ENCODE peak calls at places on chromosomes 1 and 21, in five cellular contexts. F is PC-9, V is uterus, E is heart left ventricle, D is Karpas-422. Y is an unnamed sample. For H3K9me3, the result is how much of the 10 kb centered on the place peaks cover.

GRCh38 chr1:164611754-164612642 is 53.0 kb downstream of the PBX1 start:
- DNase-seq in E (no peak), D (no peak), F (peak), V (no peak), Y (no peak)

GRCh38 chr21:30256100-30256499 is 26.6 kb downstream of the KRTAP24-1 start:
- DNase-seq in E (no peak), V (no peak), F (peak), D (no peak), Y (no peak)

GRCh38 chr1:118945460-118945859 is 42.7 kb downstream of the TBX15 start:
- DNase-seq in F (no peak), V (no peak), E (no peak), D (no peak), Y (no peak)

GRCh38 chr1:161817155-161817730 is 51.1 kb downstream of the ATF6 start:
- DNase-seq in V (no peak), D (no peak), F (no peak), E (no peak), Y (no peak)

GRCh38 chr1:112703706-112704105 is 3.2 kb downstream of the RHOC start:
- DNase-seq in V (no peak), F (no peak), D (no peak), E (no peak), Y (no peak)

GRCh38 chr1:25487628-25488027 is 55.8 kb upstream of the LDLRAP1 start:
- DNase-seq in E (no peak), D (peak), F (no peak), V (no peak), Y (no peak)

GRCh38 chr1:81478217-81478616 is 322.5 kb upstream of the ADGRL2 start:
- DNase-seq in V (no peak), F (no peak), E (peak), D (no peak), Y (no peak)

GRCh38 chr1:27058976-27059688 is 46.5 kb upstream of the TENT5B start:
- DNase-seq in V (no peak), F (no peak), E (no peak), D (no peak), Y (no peak)

GRCh38 chr1:234760303-234760723 is 150.3 kb upstream of the IRF2BP2 start:
- DNase-seq in F (no peak), E (no peak), V (no peak), D (no peak), Y (no peak)

GRCh38 chr1:181655756-181656155 is 172.4 kb downstream of the CACNA1E start:
- DNase-seq in D (no peak), E (no peak), F (no peak), V (no peak), Y (no peak)

GRCh38 chr1:61254629-61255323 is 172.4 kb downstream of the NFIA start:
- DNase-seq in E (peak), D (no peak), F (no peak), V (no peak), Y (no peak)

GRCh38 chr1:156499194-156499702 is 1.3 kb downstream of the MEF2D start:
- DNase-seq in D (peak), E (no peak), V (no peak), F (peak), Y (peak)
- H3K27ac ChIP-seq in D (peak), E (peak), V (peak), F (no peak), Y (peak)

DNA sequence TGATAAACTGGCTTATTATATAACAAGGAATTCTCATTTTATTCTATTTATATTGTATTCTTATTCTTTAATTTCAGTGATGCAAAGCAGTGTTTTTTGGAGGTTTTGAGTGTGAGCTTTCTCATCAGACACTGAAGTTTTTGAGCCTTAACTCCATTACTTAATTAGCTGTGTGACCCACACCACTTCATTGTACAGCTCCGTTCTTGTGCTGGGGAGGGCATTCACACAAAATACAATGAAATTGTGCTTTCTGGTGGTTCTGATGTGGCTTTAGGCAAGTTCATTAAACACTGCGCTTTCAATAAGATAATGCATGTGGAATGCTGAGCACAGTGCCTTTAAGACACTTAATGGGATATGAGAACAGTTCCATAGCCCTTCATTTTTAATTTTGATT is 102.7 kb upstream of the TPTE start:
- DNase-seq in D (peak), E (no peak), V (no peak), F (no peak), Y (no peak)
- H3K9me3 ChIP-seq in D (under half), E (under half), V (under half), F (under half), Y (half or more)

DNA sequence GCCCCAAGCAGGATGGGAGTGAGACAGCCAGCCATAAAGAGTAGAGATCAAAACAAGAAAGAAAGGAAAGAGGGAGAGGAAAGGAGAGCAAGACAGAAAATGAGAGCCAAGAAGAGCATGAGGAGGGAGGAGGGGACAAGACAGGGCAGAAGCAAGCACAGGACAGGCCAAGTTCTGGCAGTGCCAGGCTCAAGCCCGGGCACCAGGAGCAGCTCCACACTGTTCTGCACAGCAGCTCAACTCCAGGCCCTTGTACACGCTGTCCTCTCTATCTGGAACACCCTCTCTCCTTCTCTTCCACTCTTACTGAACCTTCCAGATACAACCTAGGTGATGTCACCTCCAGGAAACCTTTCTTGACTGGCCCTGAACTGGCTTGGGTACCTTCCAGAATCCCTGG is 11.7 kb downstream of the IFFO2 start:
- DNase-seq in E (no peak), V (no peak), D (no peak), F (no peak), Y (no peak)
- H3K27ac ChIP-seq in E (peak), V (peak), D (no peak), F (no peak), Y (no peak)

GRCh38 chr1:40469327-40469726 is 7.8 kb upstream of the ZFP69 start:
- DNase-seq in V (no peak), F (no peak), E (no peak), D (no peak), Y (no peak)
- H3K9me3 ChIP-seq in V (under half), F (half or more), E (half or more), D (half or more), Y (under half)

GRCh38 chr1:1889090-1889750 is 1.7 kb downstream of the GNB1 start:
- DNase-seq in E (peak), F (no peak), V (no peak), D (no peak), Y (no peak)
- H3K27ac ChIP-seq in E (peak), F (no peak), V (peak), D (peak), Y (peak)

DNA sequence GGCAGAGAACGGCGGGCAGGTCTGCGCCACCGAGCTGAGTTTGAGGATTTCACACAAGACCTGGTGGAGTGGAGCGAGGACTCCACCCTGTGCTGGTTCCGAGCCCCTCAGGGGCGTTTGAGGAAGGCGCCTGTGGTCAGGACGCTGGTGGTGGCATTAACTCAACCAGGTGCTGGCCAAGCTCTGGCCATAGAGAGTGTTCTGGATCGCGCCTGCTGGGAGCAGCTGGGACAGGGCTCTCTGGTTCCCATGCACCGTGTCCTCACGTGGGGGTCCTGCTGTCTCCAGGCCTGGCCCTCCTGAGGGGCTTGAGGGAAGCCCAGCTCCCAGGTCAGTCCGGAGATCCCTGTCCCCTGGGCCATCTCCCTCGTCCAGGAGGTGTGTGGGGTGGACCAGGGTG is 24.8 kb upstream of the TTC34 start:
- DNase-seq in F (no peak), V (no peak), E (no peak), D (no peak), Y (no peak)
- H3K9me3 ChIP-seq in F (under half), V (under half), E (under half), D (under half), Y (under half)

GRCh38 chr21:36863260-36863659 is 103.2 kb downstream of the HLCS start:
- DNase-seq in D (no peak), E (no peak), F (no peak), V (no peak), Y (no peak)

GRCh38 chr21:36859744-36860501 is 106.5 kb downstream of the HLCS start:
- DNase-seq in F (peak), V (peak), E (peak), D (peak), Y (peak)

GRCh38 chr21:36861924-36862323 is 104.5 kb downstream of the HLCS start:
- DNase-seq in V (no peak), F (no peak), D (no peak), E (no peak), Y (no peak)

GRCh38 chr21:36861595-36861883 is 104.9 kb downstream of the HLCS start:
- DNase-seq in V (no peak), E (no peak), F (no peak), D (no peak), Y (no peak)

DNA sequence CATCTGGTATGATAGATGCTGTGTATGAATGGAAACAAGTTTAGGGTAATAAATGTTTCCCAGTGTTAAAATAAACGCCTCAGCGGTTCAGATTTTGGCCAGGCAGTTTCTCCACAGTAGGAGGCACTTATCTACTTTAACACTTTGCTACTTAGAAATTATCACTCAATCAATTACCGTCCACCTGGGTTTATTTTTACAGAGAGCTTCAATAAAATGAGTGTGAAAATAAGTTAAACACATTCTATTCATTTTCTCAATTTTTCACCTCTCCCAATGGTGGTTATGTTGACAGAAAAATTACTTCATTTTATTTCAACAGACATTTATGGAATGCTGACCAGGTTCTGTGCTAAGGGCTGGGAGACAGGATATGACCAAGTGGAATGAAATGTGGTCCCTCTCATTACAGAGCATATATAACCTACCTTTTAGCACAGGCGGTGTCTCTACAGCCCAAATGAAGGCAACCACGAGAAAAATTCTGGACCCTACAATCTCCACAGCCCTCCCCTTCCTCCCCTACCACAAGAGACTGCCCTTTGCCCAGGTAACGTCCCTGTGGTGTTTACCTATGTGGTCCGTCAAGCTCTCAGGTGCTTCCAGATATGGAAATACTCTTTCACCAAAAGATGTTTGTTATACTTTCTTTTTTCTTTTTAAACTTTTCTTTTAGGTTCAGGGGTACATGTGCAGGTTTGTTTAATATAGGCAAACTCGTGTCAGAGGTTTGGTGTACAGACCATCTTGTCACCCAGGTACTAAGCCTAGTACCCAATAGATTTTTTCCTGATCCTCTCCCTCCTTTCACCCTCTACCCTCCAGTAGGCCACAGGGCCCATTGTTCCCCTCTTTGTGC is 105.5 kb downstream of the HLCS start:
- DNase-seq in D (no peak), E (no peak), V (no peak), F (peak), Y (no peak)
- H3K27ac ChIP-seq in D (no peak), E (peak), V (no peak), F (peak), Y (peak)